ENCODE peak calls at places on chromosomes 2 and 18, in nine cellular contexts. One of them, this sample, is unnamed.

GRCh38 chr2:194545978-194546377 is 1111.0 kb upstream of the SLC39A10 start:
- DNase-seq in lower lobe of right lung: no peak
- DNase-seq in activated T-helper 9 cell treated with anti-CD3 and anti-CD28 coated beads, Interleukin-2, amount 50 U/mL, for 16 hours: no peak
- DNase-seq in adrenal gland: no peak
- DNase-seq in stimulated activated CD8-positive, alpha-beta memory T cell treated with anti-CD3 and anti-CD28 coated beads, Interleukin-4, amount 100 ng/mL, for 48 hours: no peak
- DNase-seq in activated CD4-positive, alpha-beta memory T cell treated with anti-CD3 and anti-CD28 coated beads, Interleukin-2, amount 10 ng/mL, durations not matched to agents 7 days and 5 days: no peak
- DNase-seq in chondrocyte: no peak
- DNase-seq in GOT3: no peak
- DNase-seq in MM.1S: peak
- DNase-seq in this sample: no peak

GRCh38 chr2:118969734-118970395 is 27.9 kb downstream of the MARCO start:
- DNase-seq in MM.1S: no peak
- DNase-seq in lower lobe of right lung: no peak
- DNase-seq in chondrocyte: no peak
- DNase-seq in stimulated activated CD8-positive, alpha-beta memory T cell treated with anti-CD3 and anti-CD28 coated beads, Interleukin-4, amount 100 ng/mL, for 48 hours: no peak
- DNase-seq in activated T-helper 9 cell treated with anti-CD3 and anti-CD28 coated beads, Interleukin-2, amount 50 U/mL, for 16 hours: no peak
- DNase-seq in GOT3: no peak
- DNase-seq in adrenal gland: no peak
- DNase-seq in activated CD4-positive, alpha-beta memory T cell treated with anti-CD3 and anti-CD28 coated beads, Interleukin-2, amount 10 ng/mL, durations not matched to agents 7 days and 5 days: no peak
- DNase-seq in this sample: no peak

GRCh38 chr18:80179857-80180558 is 67.3 kb downstream of the PARD6G start:
- DNase-seq in activated CD4-positive, alpha-beta memory T cell treated with anti-CD3 and anti-CD28 coated beads, Interleukin-2, amount 10 ng/mL, durations not matched to agents 7 days and 5 days: no peak
- DNase-seq in MM.1S: no peak
- DNase-seq in adrenal gland: no peak
- DNase-seq in stimulated activated CD8-positive, alpha-beta memory T cell treated with anti-CD3 and anti-CD28 coated beads, Interleukin-4, amount 100 ng/mL, for 48 hours: no peak
- DNase-seq in GOT3: no peak
- DNase-seq in lower lobe of right lung: no peak
- DNase-seq in chondrocyte: no peak
- DNase-seq in activated T-helper 9 cell treated with anti-CD3 and anti-CD28 coated beads, Interleukin-2, amount 50 U/mL, for 16 hours: no peak
- DNase-seq in this sample: no peak

GRCh38 chr2:166148811-166149400 is 21.1 kb upstream of the SCN1A start:
- DNase-seq in GOT3: no peak
- DNase-seq in stimulated activated CD8-positive, alpha-beta memory T cell treated with anti-CD3 and anti-CD28 coated beads, Interleukin-4, amount 100 ng/mL, for 48 hours: no peak
- DNase-seq in chondrocyte: no peak
- DNase-seq in activated T-helper 9 cell treated with anti-CD3 and anti-CD28 coated beads, Interleukin-2, amount 50 U/mL, for 16 hours: no peak
- DNase-seq in MM.1S: no peak
- DNase-seq in adrenal gland: no peak
- DNase-seq in lower lobe of right lung: no peak
- DNase-seq in activated CD4-positive, alpha-beta memory T cell treated with anti-CD3 and anti-CD28 coated beads, Interleukin-2, amount 10 ng/mL, durations not matched to agents 7 days and 5 days: no peak
- DNase-seq in this sample: no peak

GRCh38 chr2:142875642-142876041 is 1.8 kb upstream of the KYNU start:
- DNase-seq in adrenal gland: no peak
- DNase-seq in GOT3: no peak
- DNase-seq in activated T-helper 9 cell treated with anti-CD3 and anti-CD28 coated beads, Interleukin-2, amount 50 U/mL, for 16 hours: no peak
- DNase-seq in MM.1S: no peak
- DNase-seq in lower lobe of right lung: no peak
- DNase-seq in activated CD4-positive, alpha-beta memory T cell treated with anti-CD3 and anti-CD28 coated beads, Interleukin-2, amount 10 ng/mL, durations not matched to agents 7 days and 5 days: no peak
- DNase-seq in stimulated activated CD8-positive, alpha-beta memory T cell treated with anti-CD3 and anti-CD28 coated beads, Interleukin-4, amount 100 ng/mL, for 48 hours: no peak
- DNase-seq in chondrocyte: no peak
- DNase-seq in this sample: no peak

GRCh38 chr2:7803515-7803914 is 878.3 kb upstream of the ID2 start:
- DNase-seq in adrenal gland: no peak
- DNase-seq in GOT3: no peak
- DNase-seq in activated T-helper 9 cell treated with anti-CD3 and anti-CD28 coated beads, Interleukin-2, amount 50 U/mL, for 16 hours: no peak
- DNase-seq in chondrocyte: no peak
- DNase-seq in MM.1S: no peak
- DNase-seq in activated CD4-positive, alpha-beta memory T cell treated with anti-CD3 and anti-CD28 coated beads, Interleukin-2, amount 10 ng/mL, durations not matched to agents 7 days and 5 days: no peak
- DNase-seq in stimulated activated CD8-positive, alpha-beta memory T cell treated with anti-CD3 and anti-CD28 coated beads, Interleukin-4, amount 100 ng/mL, for 48 hours: no peak
- DNase-seq in lower lobe of right lung: no peak
- DNase-seq in this sample: no peak

GRCh38 chr2:229519655-229520054 is 194.7 kb downstream of the DNER start:
- DNase-seq in chondrocyte: no peak
- DNase-seq in activated T-helper 9 cell treated with anti-CD3 and anti-CD28 coated beads, Interleukin-2, amount 50 U/mL, for 16 hours: no peak
- DNase-seq in adrenal gland: no peak
- DNase-seq in lower lobe of right lung: no peak
- DNase-seq in MM.1S: peak
- DNase-seq in activated CD4-positive, alpha-beta memory T cell treated with anti-CD3 and anti-CD28 coated beads, Interleukin-2, amount 10 ng/mL, durations not matched to agents 7 days and 5 days: no peak
- DNase-seq in stimulated activated CD8-positive, alpha-beta memory T cell treated with anti-CD3 and anti-CD28 coated beads, Interleukin-4, amount 100 ng/mL, for 48 hours: no peak
- DNase-seq in GOT3: no peak
- DNase-seq in this sample: no peak

GRCh38 chr2:135822855-135823254 is 14.1 kb downstream of the LCT start:
- DNase-seq in GOT3: no peak
- DNase-seq in lower lobe of right lung: no peak
- DNase-seq in adrenal gland: no peak
- DNase-seq in chondrocyte: no peak
- DNase-seq in activated CD4-positive, alpha-beta memory T cell treated with anti-CD3 and anti-CD28 coated beads, Interleukin-2, amount 10 ng/mL, durations not matched to agents 7 days and 5 days: no peak
- DNase-seq in MM.1S: no peak
- DNase-seq in activated T-helper 9 cell treated with anti-CD3 and anti-CD28 coated beads, Interleukin-2, amount 50 U/mL, for 16 hours: no peak
- DNase-seq in stimulated activated CD8-positive, alpha-beta memory T cell treated with anti-CD3 and anti-CD28 coated beads, Interleukin-4, amount 100 ng/mL, for 48 hours: no peak
- DNase-seq in this sample: no peak

GRCh38 chr2:227033471-227034148 is 130.4 kb downstream of the COL4A4 start:
- DNase-seq in MM.1S: peak
- DNase-seq in chondrocyte: no peak
- DNase-seq in lower lobe of right lung: peak
- DNase-seq in stimulated activated CD8-positive, alpha-beta memory T cell treated with anti-CD3 and anti-CD28 coated beads, Interleukin-4, amount 100 ng/mL, for 48 hours: peak
- DNase-seq in activated CD4-positive, alpha-beta memory T cell treated with anti-CD3 and anti-CD28 coated beads, Interleukin-2, amount 10 ng/mL, durations not matched to agents 7 days and 5 days: peak
- DNase-seq in adrenal gland: peak
- DNase-seq in activated T-helper 9 cell treated with anti-CD3 and anti-CD28 coated beads, Interleukin-2, amount 50 U/mL, for 16 hours: no peak
- DNase-seq in GOT3: no peak
- DNase-seq in this sample: peak

GRCh38 chr2:112321375-112322320 is 46.3 kb downstream of the ZC3H6 start:
- DNase-seq in adrenal gland: no peak
- DNase-seq in chondrocyte: no peak
- DNase-seq in lower lobe of right lung: no peak
- DNase-seq in GOT3: no peak
- DNase-seq in activated T-helper 9 cell treated with anti-CD3 and anti-CD28 coated beads, Interleukin-2, amount 50 U/mL, for 16 hours: no peak
- DNase-seq in activated CD4-positive, alpha-beta memory T cell treated with anti-CD3 and anti-CD28 coated beads, Interleukin-2, amount 10 ng/mL, durations not matched to agents 7 days and 5 days: no peak
- DNase-seq in stimulated activated CD8-positive, alpha-beta memory T cell treated with anti-CD3 and anti-CD28 coated beads, Interleukin-4, amount 100 ng/mL, for 48 hours: no peak
- DNase-seq in MM.1S: no peak
- DNase-seq in this sample: no peak

GRCh38 chr2:234165421-234165820 is 114.9 kb downstream of the SPP2 start:
- DNase-seq in stimulated activated CD8-positive, alpha-beta memory T cell treated with anti-CD3 and anti-CD28 coated beads, Interleukin-4, amount 100 ng/mL, for 48 hours: no peak
- DNase-seq in MM.1S: no peak
- DNase-seq in chondrocyte: no peak
- DNase-seq in activated CD4-positive, alpha-beta memory T cell treated with anti-CD3 and anti-CD28 coated beads, Interleukin-2, amount 10 ng/mL, durations not matched to agents 7 days and 5 days: no peak
- DNase-seq in adrenal gland: no peak
- DNase-seq in lower lobe of right lung: no peak
- DNase-seq in activated T-helper 9 cell treated with anti-CD3 and anti-CD28 coated beads, Interleukin-2, amount 50 U/mL, for 16 hours: no peak
- DNase-seq in GOT3: no peak
- DNase-seq in this sample: no peak

GRCh38 chr2:109715302-109715937 is 78.7 kb upstream of the RGPD5 start:
- DNase-seq in lower lobe of right lung: no peak
- DNase-seq in MM.1S: no peak
- DNase-seq in adrenal gland: peak
- DNase-seq in activated CD4-positive, alpha-beta memory T cell treated with anti-CD3 and anti-CD28 coated beads, Interleukin-2, amount 10 ng/mL, durations not matched to agents 7 days and 5 days: no peak
- DNase-seq in chondrocyte: no peak
- DNase-seq in stimulated activated CD8-positive, alpha-beta memory T cell treated with anti-CD3 and anti-CD28 coated beads, Interleukin-4, amount 100 ng/mL, for 48 hours: no peak
- DNase-seq in GOT3: no peak
- DNase-seq in activated T-helper 9 cell treated with anti-CD3 and anti-CD28 coated beads, Interleukin-2, amount 50 U/mL, for 16 hours: no peak
- DNase-seq in this sample: no peak

GRCh38 chr2:141968377-141968920 is 162.4 kb downstream of the LRP1B start:
- DNase-seq in chondrocyte: no peak
- DNase-seq in activated CD4-positive, alpha-beta memory T cell treated with anti-CD3 and anti-CD28 coated beads, Interleukin-2, amount 10 ng/mL, durations not matched to agents 7 days and 5 days: no peak
- DNase-seq in stimulated activated CD8-positive, alpha-beta memory T cell treated with anti-CD3 and anti-CD28 coated beads, Interleukin-4, amount 100 ng/mL, for 48 hours: no peak
- DNase-seq in GOT3: no peak
- DNase-seq in activated T-helper 9 cell treated with anti-CD3 and anti-CD28 coated beads, Interleukin-2, amount 50 U/mL, for 16 hours: no peak
- DNase-seq in adrenal gland: no peak
- DNase-seq in lower lobe of right lung: no peak
- DNase-seq in MM.1S: no peak
- DNase-seq in this sample: no peak

GRCh38 chr2:226800941-226801784 is 1.5 kb upstream of the IRS1 start:
- DNase-seq in adrenal gland: peak
- DNase-seq in chondrocyte: no peak
- DNase-seq in GOT3: no peak
- DNase-seq in lower lobe of right lung: peak
- DNase-seq in stimulated activated CD8-positive, alpha-beta memory T cell treated with anti-CD3 and anti-CD28 coated beads, Interleukin-4, amount 100 ng/mL, for 48 hours: peak
- DNase-seq in activated T-helper 9 cell treated with anti-CD3 and anti-CD28 coated beads, Interleukin-2, amount 50 U/mL, for 16 hours: peak
- DNase-seq in MM.1S: peak
- DNase-seq in activated CD4-positive, alpha-beta memory T cell treated with anti-CD3 and anti-CD28 coated beads, Interleukin-2, amount 10 ng/mL, durations not matched to agents 7 days and 5 days: peak
- DNase-seq in this sample: peak

GRCh38 chr18:27017901-27018500 is 152.5 kb upstream of the AQP4 start:
- DNase-seq in activated CD4-positive, alpha-beta memory T cell treated with anti-CD3 and anti-CD28 coated beads, Interleukin-2, amount 10 ng/mL, durations not matched to agents 7 days and 5 days: no peak
- DNase-seq in GOT3: no peak
- DNase-seq in adrenal gland: no peak
- DNase-seq in MM.1S: peak
- DNase-seq in activated T-helper 9 cell treated with anti-CD3 and anti-CD28 coated beads, Interleukin-2, amount 50 U/mL, for 16 hours: no peak
- DNase-seq in stimulated activated CD8-positive, alpha-beta memory T cell treated with anti-CD3 and anti-CD28 coated beads, Interleukin-4, amount 100 ng/mL, for 48 hours: no peak
- DNase-seq in lower lobe of right lung: no peak
- DNase-seq in chondrocyte: no peak
- DNase-seq in this sample: no peak

GRCh38 chr18:62323483-62324354 is 1.4 kb upstream of the TNFRSF11A start:
- DNase-seq in activated T-helper 9 cell treated with anti-CD3 and anti-CD28 coated beads, Interleukin-2, amount 50 U/mL, for 16 hours: no peak
- DNase-seq in chondrocyte: no peak
- DNase-seq in GOT3: no peak
- DNase-seq in adrenal gland: no peak
- DNase-seq in MM.1S: no peak
- DNase-seq in lower lobe of right lung: no peak
- DNase-seq in activated CD4-positive, alpha-beta memory T cell treated with anti-CD3 and anti-CD28 coated beads, Interleukin-2, amount 10 ng/mL, durations not matched to agents 7 days and 5 days: no peak
- DNase-seq in stimulated activated CD8-positive, alpha-beta memory T cell treated with anti-CD3 and anti-CD28 coated beads, Interleukin-4, amount 100 ng/mL, for 48 hours: no peak
- DNase-seq in this sample: no peak

GRCh38 chr2:166042356-166042755 is 85.5 kb downstream of the SCN1A start:
- DNase-seq in stimulated activated CD8-positive, alpha-beta memory T cell treated with anti-CD3 and anti-CD28 coated beads, Interleukin-4, amount 100 ng/mL, for 48 hours: no peak
- DNase-seq in GOT3: no peak
- DNase-seq in adrenal gland: no peak
- DNase-seq in activated CD4-positive, alpha-beta memory T cell treated with anti-CD3 and anti-CD28 coated beads, Interleukin-2, amount 10 ng/mL, durations not matched to agents 7 days and 5 days: no peak
- DNase-seq in activated T-helper 9 cell treated with anti-CD3 and anti-CD28 coated beads, Interleukin-2, amount 50 U/mL, for 16 hours: no peak
- DNase-seq in chondrocyte: no peak
- DNase-seq in lower lobe of right lung: no peak
- DNase-seq in MM.1S: no peak
- DNase-seq in this sample: no peak

This sample was measured in activated CD8-positive, alpha-beta memory T cell treated with anti-CD3 and anti-CD28 coated beads, Interleukin-2, amount 10 ng/mL, durations not matched to agents 7 days and 5 days.